ENCODE peak calls at places on chromosome 18, in four cellular contexts. N, S, X and P are unnamed samples.

GRCh38 chr18:21735452-21736015 is 5.1 kb upstream of the MIB1 start:
- DNase-seq in N (no peak), S (no peak), X (no peak), P (peak; percentile 86)

GRCh38 chr18:39586696-39587095 is 2021.1 kb upstream of the CELF4 start:
- DNase-seq in N (no peak), S (no peak), X (no peak), P (no peak)

GRCh38 chr18:28411806-28412205 is 234.9 kb upstream of the CDH2 start:
- DNase-seq in N (no peak), S (no peak), X (peak; percentile 28), P (peak; percentile 2)

GRCh38 chr18:39406941-39407340 is 1841.3 kb upstream of the CELF4 start:
- DNase-seq in N (no peak), S (no peak), X (no peak), P (no peak)

GRCh38 chr18:32956591-32957310 is 183.9 kb upstream of the KLHL14 start:
- DNase-seq in N (peak; percentile 60), S (no peak), X (peak; percentile 23), P (peak; percentile 26)

GRCh38 chr18:74840492-74841167 is 243.0 kb downstream of the ZNF407 start:
- DNase-seq in N (peak; percentile 42), S (no peak), X (no peak), P (peak; percentile 81)

GRCh38 chr18:11146238-11146946 is 3.0 kb downstream of the PIEZO2 start:
- DNase-seq in N (no peak), S (no peak), X (no peak), P (no peak)

GRCh38 chr18:13464432-13465125 is 246.0 kb downstream of the LDLRAD4 start:
- DNase-seq in N (no peak), S (peak; percentile 90), X (no peak), P (no peak)

GRCh38 chr18:55998071-55998522 is 410.1 kb upstream of the TCF4 start:
- DNase-seq in N (no peak), S (no peak), X (peak; percentile 19), P (peak; percentile 31)

GRCh38 chr18:31325051-31325450 is 7.1 kb downstream of the DSG1 start:
- DNase-seq in N (peak; percentile 4), S (no peak), X (no peak), P (peak; percentile 90)

DNA sequence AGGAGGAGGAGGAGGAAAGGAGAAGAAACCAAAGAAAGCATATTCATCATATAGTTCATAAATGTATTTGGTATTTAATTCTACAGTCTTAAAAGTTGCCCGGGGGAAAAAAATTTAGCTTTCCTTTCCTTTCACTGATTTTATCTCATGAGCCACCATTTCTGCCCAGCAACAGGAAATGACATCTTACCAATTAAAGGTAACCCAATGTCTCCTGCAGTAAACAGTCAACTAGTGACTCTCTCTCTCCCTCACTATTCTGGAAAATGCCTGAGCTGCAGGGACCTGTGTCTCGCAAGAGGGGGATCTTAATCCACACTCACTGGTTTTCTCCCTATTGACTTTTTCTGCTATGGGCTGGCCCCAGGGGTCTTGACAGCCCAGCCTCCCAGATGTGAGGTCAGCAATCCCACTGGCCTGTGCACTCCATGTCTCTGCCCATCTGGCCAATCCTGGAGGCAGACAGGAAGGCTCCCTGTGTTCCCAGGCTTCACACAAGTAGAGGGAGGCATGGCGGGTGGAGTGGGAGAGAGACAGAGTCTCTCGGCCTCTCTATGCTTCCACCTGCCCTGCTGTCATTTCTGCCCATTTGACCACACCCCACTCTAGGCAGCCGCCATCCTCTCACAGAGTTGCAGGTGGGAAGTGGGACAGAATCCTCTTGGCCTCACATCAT is 85.4 kb upstream of the CABLES1 start:
- DNase-seq in N (no peak), S (no peak), X (no peak), P (no peak)
- H3K4me3 ChIP-seq in N (no peak overlapping the region), S (no peak overlapping the region), X (no peak overlapping the region), P (no peak overlapping the region)

GRCh38 chr18:7725897-7726296 is 158.8 kb downstream of the PTPRM start:
- DNase-seq in N (no peak), S (no peak), X (no peak), P (no peak)

GRCh38 chr18:7725473-7725872 is 158.4 kb downstream of the PTPRM start:
- DNase-seq in N (no peak), S (no peak), X (no peak), P (no peak)

GRCh38 chr18:7722955-7723354 is 155.8 kb downstream of the PTPRM start:
- DNase-seq in N (no peak), S (no peak), X (no peak), P (no peak)

GRCh38 chr18:7721532-7721931 is 154.4 kb downstream of the PTPRM start:
- DNase-seq in N (no peak), S (no peak), X (no peak), P (no peak)

GRCh38 chr18:7723558-7723957 is 156.4 kb downstream of the PTPRM start:
- DNase-seq in N (no peak), S (no peak), X (no peak), P (no peak)
- TF ChIP-seq CTCF in N (no peak), S (no peak), X (no peak), P (no peak)

DNA sequence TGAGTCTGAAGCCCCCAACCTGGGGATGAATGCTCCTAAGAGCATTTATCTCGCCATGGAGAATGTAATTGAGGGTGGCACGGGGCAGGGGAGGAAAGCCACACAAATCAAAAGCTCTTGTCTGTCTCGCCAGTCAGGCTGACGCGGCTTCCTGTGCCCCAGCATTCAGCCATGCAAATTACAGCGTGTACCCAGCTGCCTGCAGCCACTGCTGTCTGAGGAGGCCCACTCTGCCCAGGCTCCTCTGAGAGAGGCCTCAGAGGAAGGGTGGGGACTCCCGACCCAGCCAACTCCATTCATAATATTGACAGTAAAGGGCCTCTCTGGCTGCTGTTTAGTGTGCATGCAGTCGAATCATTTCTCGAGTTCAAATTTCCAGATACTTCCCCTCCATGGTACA is 22.0 kb downstream of the SMAD7 start:
- DNase-seq in N (no peak), S (peak; percentile 92), X (no peak), P (peak; percentile 81)
- H3K4me3 ChIP-seq in N (peak overlapping the region; percentile 23), S (peak overlapping the region; percentile 22), X (no peak overlapping the region), P (no peak overlapping the region)

GRCh38 chr18:42229211-42230210 is 274.5 kb downstream of the PIK3C3 start:
- DNase-seq in N (no peak), S (peak; percentile 41), X (no peak), P (no peak)
- TF ChIP-seq CTCF in N (no peak), S (no peak), X (no peak), P (no peak)

GRCh38 chr18:44681611-44682010 is 923 bp downstream of the SETBP1 start:
- DNase-seq in N (no peak), S (no peak), X (no peak), P (no peak)
- H3K4me3 ChIP-seq in N (no peak overlapping the region), S (peak overlapping the region; percentile 67), X (peak overlapping the region; percentile 94), P (no peak overlapping the region)

DNA sequence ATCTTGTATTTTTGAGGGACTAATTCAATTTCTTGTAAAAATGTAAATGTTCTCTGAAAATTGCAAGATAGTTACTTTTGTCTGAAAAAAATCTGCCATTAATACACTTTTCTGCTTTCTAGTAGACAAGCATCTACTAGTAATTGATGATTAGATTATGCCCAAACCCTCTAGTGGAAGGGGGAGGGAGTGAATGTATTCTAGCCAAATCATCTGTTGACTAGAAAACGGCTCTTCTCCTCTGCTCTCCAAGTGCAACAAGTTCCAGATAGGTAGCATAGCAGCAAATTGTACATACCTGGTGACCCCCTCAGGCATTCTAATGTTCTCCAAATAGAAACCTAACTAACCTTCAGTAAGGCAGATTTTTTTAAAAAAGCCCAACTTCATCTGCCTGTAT is 58.6 kb downstream of the RELCH start:
- DNase-seq in N (no peak), S (no peak), X (no peak), P (no peak)
- TF ChIP-seq CTCF in N (no peak), S (peak; percentile 10), X (no peak), P (peak; percentile 10)

GRCh38 chr18:59272971-59273935 is at the start of gene RAX:
- DNase-seq in N (no peak), S (no peak), X (peak; percentile 71), P (no peak)

GRCh38 chr18:59270689-59271257 is 2.5 kb downstream of the RAX start:
- DNase-seq in N (no peak), S (no peak), X (no peak), P (no peak)

GRCh38 chr18:59271606-59272220 is 1.5 kb downstream of the RAX start:
- DNase-seq in N (no peak), S (no peak), X (no peak), P (no peak)

GRCh38 chr18:59273936-59274928 is 978 bp upstream of the RAX start:
- DNase-seq in N (no peak), S (no peak), X (peak; percentile 36), P (no peak)

GRCh38 chr18:59272221-59272888 is 899 bp downstream of the RAX start:
- DNase-seq in N (no peak), S (peak; percentile 18), X (no peak), P (no peak)
- H3K4me3 ChIP-seq in N (no peak overlapping the region), S (no peak overlapping the region), X (peak overlapping the region; percentile 6), P (no peak overlapping the region)

GRCh38 chr18:53380063-53380639 is 844.3 kb downstream of the MBD2 start:
- DNase-seq in N (peak; percentile 22), S (peak; percentile 60), X (peak; percentile 46), P (peak; percentile 50)
- TF ChIP-seq CTCF in N (peak; percentile 60), S (peak; percentile 35), X (peak; percentile 44), P (peak; percentile 38)

GRCh38 chr18:67515987-67516431 is 511 bp downstream of the DSEL start:
- DNase-seq in N (peak; percentile 42), S (peak; percentile 64), X (peak; percentile 89), P (peak; percentile 76)
- H3K4me3 ChIP-seq in N (peak overlapping the region; percentile 48), S (peak overlapping the region; percentile 48), X (peak overlapping the region; percentile 69), P (peak overlapping the region; percentile 74)

GRCh38 chr18:76121049-76121448 is 374.0 kb downstream of the ZNF516 start:
- DNase-seq in N (no peak), S (no peak), X (no peak), P (no peak)

GRCh38 chr18:76130845-76131244 is 364.2 kb downstream of the ZNF516 start:
- DNase-seq in N (no peak), S (no peak), X (no peak), P (peak; percentile 19)

GRCh38 chr18:76131738-76132137 is 363.3 kb downstream of the ZNF516 start:
- DNase-seq in N (no peak), S (no peak), X (no peak), P (peak; percentile 95)

DNA sequence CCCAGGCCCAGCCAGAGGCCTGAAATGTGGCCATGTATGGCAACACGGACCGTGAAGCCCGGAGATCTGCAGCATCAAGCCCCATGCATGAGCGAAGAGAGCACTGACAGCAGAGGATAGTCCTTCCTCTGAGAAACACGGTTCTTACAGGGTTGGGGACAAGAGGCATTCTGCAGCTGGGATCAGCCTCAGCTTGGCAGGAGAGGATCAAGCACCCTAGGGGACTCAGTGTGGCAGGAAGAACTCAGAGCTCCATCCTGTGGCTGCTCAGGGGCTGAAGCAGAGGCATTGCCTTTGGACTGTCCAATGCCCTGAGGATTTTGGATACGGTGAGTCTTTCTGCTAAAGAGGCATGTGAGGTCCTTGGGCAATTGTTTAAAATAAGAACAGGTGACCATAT is 368.7 kb downstream of the ZNF516 start:
- DNase-seq in N (no peak), S (no peak), X (peak; percentile 30), P (no peak)
- TF ChIP-seq CTCF in N (peak; percentile 26), S (no peak), X (no peak), P (no peak)